ENCODE peak calls at places on chromosomes 16 and 17, in four cellular contexts. One of them, this sample, is unnamed.

GRCh38 chr17:31528291-31528874 is 136.9 kb downstream of the RAB11FIP4 start:
- DNase-seq in fibroblast of pulmonary artery: no peak
- DNase-seq in GM13977: no peak
- DNase-seq in upper lobe of right lung: no peak
- DNase-seq in this sample: no peak

GRCh38 chr16:50298075-50298460 is 31.7 kb downstream of the ADCY7 start:
- DNase-seq in upper lobe of right lung: peak
- DNase-seq in fibroblast of pulmonary artery: no peak
- DNase-seq in GM13977: no peak
- DNase-seq in this sample: no peak

GRCh38 chr17:2782030-2782429 is 14.2 kb upstream of the RAP1GAP2 start:
- DNase-seq in fibroblast of pulmonary artery: peak
- DNase-seq in upper lobe of right lung: peak
- DNase-seq in GM13977: no peak
- DNase-seq in this sample: no peak

GRCh38 chr16:10558746-10559641 is 21.4 kb downstream of the EMP2 start:
- DNase-seq in fibroblast of pulmonary artery: peak
- DNase-seq in upper lobe of right lung: peak
- DNase-seq in GM13977: no peak
- DNase-seq in this sample: no peak

GRCh38 chr17:7574176-7574953 is 5.1 kb upstream of the CD68 start:
- DNase-seq in upper lobe of right lung: no peak
- DNase-seq in fibroblast of pulmonary artery: no peak
- DNase-seq in GM13977: no peak
- DNase-seq in this sample: no peak

GRCh38 chr17:13031718-13032350 is 14.0 kb upstream of the ELAC2 start:
- DNase-seq in fibroblast of pulmonary artery: peak
- DNase-seq in upper lobe of right lung: no peak
- DNase-seq in GM13977: peak
- DNase-seq in this sample: peak

GRCh38 chr17:7080445-7081041 is 492 bp upstream of the CLEC10A start:
- DNase-seq in fibroblast of pulmonary artery: no peak
- DNase-seq in GM13977: no peak
- DNase-seq in upper lobe of right lung: no peak
- DNase-seq in this sample: no peak

GRCh38 chr16:86319871-86320270 is 190.5 kb upstream of the FOXF1 start:
- DNase-seq in fibroblast of pulmonary artery: no peak
- DNase-seq in upper lobe of right lung: no peak
- DNase-seq in GM13977: no peak
- DNase-seq in this sample: peak

GRCh38 chr16:2715519-2715918 is 4.5 kb downstream of the PRSS27 start:
- DNase-seq in GM13977: peak
- DNase-seq in fibroblast of pulmonary artery: peak
- DNase-seq in upper lobe of right lung: peak
- DNase-seq in this sample: peak

GRCh38 chr17:28524476-28525415 is 18.6 kb downstream of the FOXN1 start:
- DNase-seq in GM13977: no peak
- DNase-seq in fibroblast of pulmonary artery: peak
- DNase-seq in upper lobe of right lung: peak
- DNase-seq in this sample: no peak

GRCh38 chr17:47914296-47914948 is 18.4 kb downstream of the SP2 start:
- DNase-seq in upper lobe of right lung: no peak
- DNase-seq in GM13977: no peak
- DNase-seq in fibroblast of pulmonary artery: no peak
- DNase-seq in this sample: no peak

GRCh38 chr16:53435066-53435688 is 906 bp downstream of the RBL2 start:
- DNase-seq in GM13977: peak
- DNase-seq in fibroblast of pulmonary artery: peak
- DNase-seq in upper lobe of right lung: peak
- DNase-seq in this sample: peak

GRCh38 chr17:55421179-55421934 is at the start of gene MMD:
- DNase-seq in fibroblast of pulmonary artery: no peak
- DNase-seq in upper lobe of right lung: no peak
- DNase-seq in GM13977: no peak
- DNase-seq in this sample: peak

GRCh38 chr16:81836279-81837054 is 57.4 kb downstream of the PLCG2 start:
- DNase-seq in fibroblast of pulmonary artery: no peak
- DNase-seq in GM13977: peak
- DNase-seq in upper lobe of right lung: no peak
- DNase-seq in this sample: no peak

GRCh38 chr17:62862251-62862650 is 54.1 kb upstream of the MARCHF10 start:
- DNase-seq in GM13977: no peak
- DNase-seq in fibroblast of pulmonary artery: no peak
- DNase-seq in upper lobe of right lung: no peak
- DNase-seq in this sample: no peak

GRCh38 chr16:56941092-56941491 is 9.2 kb downstream of the HERPUD1 start:
- DNase-seq in fibroblast of pulmonary artery: no peak
- DNase-seq in GM13977: no peak
- DNase-seq in upper lobe of right lung: no peak
- DNase-seq in this sample: no peak

GRCh38 chr16:72974142-72974769 is 73.7 kb downstream of the ZFHX3 start:
- DNase-seq in GM13977: no peak
- DNase-seq in upper lobe of right lung: no peak
- DNase-seq in fibroblast of pulmonary artery: peak
- DNase-seq in this sample: no peak

GRCh38 chr16:19077879-19078278 is 10.5 kb downstream of the COQ7 start:
- DNase-seq in fibroblast of pulmonary artery: no peak
- DNase-seq in upper lobe of right lung: no peak
- DNase-seq in GM13977: no peak
- DNase-seq in this sample: no peak

GRCh38 chr17:49191917-49192741 is 18.2 kb downstream of the GNGT2 start:
- DNase-seq in fibroblast of pulmonary artery: peak
- DNase-seq in upper lobe of right lung: peak
- DNase-seq in GM13977: peak
- DNase-seq in this sample: peak

GRCh38 chr17:8753976-8754440 is 4.3 kb downstream of the SPDYE4 start:
- DNase-seq in GM13977: peak
- DNase-seq in upper lobe of right lung: no peak
- DNase-seq in fibroblast of pulmonary artery: peak
- DNase-seq in this sample: no peak
- TF ChIP-seq CTCF in GM13977: peak
- TF ChIP-seq CTCF in upper lobe of right lung: peak
- TF ChIP-seq CTCF in fibroblast of pulmonary artery: peak
- TF ChIP-seq CTCF in this sample: peak

GRCh38 chr17:79098282-79098867 is 23.8 kb downstream of the ENGASE start:
- DNase-seq in fibroblast of pulmonary artery: no peak
- DNase-seq in GM13977: no peak
- DNase-seq in upper lobe of right lung: no peak
- DNase-seq in this sample: no peak
- TF ChIP-seq CTCF in fibroblast of pulmonary artery: no peak
- TF ChIP-seq CTCF in GM13977: no peak
- TF ChIP-seq CTCF in upper lobe of right lung: no peak
- TF ChIP-seq CTCF in this sample: no peak

DNA sequence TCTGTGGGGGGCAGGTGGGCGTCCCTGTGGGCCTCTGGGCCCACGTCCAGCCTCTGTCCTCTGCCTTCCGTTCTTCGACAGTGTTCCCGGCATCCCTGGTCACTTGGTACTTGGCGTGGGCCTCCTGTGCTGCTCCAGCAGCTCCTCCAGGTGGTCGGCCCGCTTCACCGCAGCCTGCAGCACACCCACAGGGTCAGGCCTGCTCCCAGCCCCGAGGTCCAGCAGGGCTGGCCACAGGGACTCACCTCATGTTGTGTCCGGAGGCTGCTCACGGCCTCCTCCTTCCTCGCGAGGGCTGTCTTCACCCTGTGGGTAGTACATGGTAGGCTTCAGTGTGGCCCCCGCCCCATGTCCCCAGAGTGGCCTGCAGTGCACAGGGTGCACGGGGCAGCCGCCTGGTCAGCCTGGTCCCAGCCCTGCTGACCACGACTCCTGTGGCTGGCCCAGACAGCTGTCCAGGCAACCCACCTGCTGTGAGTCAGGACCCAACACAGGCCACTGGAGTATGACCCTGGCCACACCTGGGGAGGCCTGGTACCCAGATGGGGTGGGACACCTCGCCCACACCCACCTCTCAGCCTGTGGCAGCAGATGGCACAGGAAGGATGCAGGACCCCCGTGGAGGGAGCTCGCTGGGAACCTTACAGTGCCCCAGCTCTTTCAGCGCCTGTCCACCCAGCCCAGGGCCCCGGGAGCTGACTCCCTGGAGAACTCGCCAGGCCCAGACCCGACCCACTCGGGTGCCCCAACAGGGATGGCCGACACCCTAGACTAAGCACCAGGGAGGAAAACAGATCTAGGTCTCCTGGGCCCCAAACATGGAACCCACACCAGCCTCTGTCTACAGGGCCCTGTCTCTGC is 23.9 kb upstream of the AATK start:
- DNase-seq in fibroblast of pulmonary artery: no peak
- DNase-seq in GM13977: peak
- DNase-seq in upper lobe of right lung: no peak
- DNase-seq in this sample: no peak
- TF ChIP-seq CTCF in fibroblast of pulmonary artery: no peak
- TF ChIP-seq CTCF in GM13977: no peak
- TF ChIP-seq CTCF in upper lobe of right lung: no peak
- TF ChIP-seq CTCF in this sample: no peak

GRCh38 chr16:4685292-4685691 is 8.1 kb upstream of the NUDT16L1 start:
- DNase-seq in upper lobe of right lung: no peak
- DNase-seq in GM13977: no peak
- DNase-seq in fibroblast of pulmonary artery: no peak
- DNase-seq in this sample: no peak

GRCh38 chr16:4687946-4688673 is 5.3 kb upstream of the NUDT16L1 start:
- DNase-seq in upper lobe of right lung: peak
- DNase-seq in GM13977: no peak
- DNase-seq in fibroblast of pulmonary artery: no peak
- DNase-seq in this sample: no peak

GRCh38 chr16:4687416-4687815 is 5.9 kb upstream of the NUDT16L1 start:
- DNase-seq in fibroblast of pulmonary artery: no peak
- DNase-seq in GM13977: no peak
- DNase-seq in upper lobe of right lung: no peak
- DNase-seq in this sample: no peak

GRCh38 chr16:4685776-4686496 is 7.4 kb upstream of the NUDT16L1 start:
- DNase-seq in GM13977: no peak
- DNase-seq in upper lobe of right lung: no peak
- DNase-seq in fibroblast of pulmonary artery: no peak
- DNase-seq in this sample: no peak

GRCh38 chr16:4686497-4687210 is 6.7 kb upstream of the NUDT16L1 start:
- DNase-seq in upper lobe of right lung: no peak
- DNase-seq in fibroblast of pulmonary artery: no peak
- DNase-seq in GM13977: no peak
- DNase-seq in this sample: no peak
- TF ChIP-seq CTCF in upper lobe of right lung: no peak
- TF ChIP-seq CTCF in fibroblast of pulmonary artery: no peak
- TF ChIP-seq CTCF in GM13977: no peak
- TF ChIP-seq CTCF in this sample: no peak

This sample was measured in activated CD8-positive, alpha-beta T cell treated with anti-CD3 and anti-CD28 coated beads for 36 hours.